ENCODE peak calls at places on chromosomes 13 and 19, in four cellular contexts. R is A549, D is GM12878, Q is K562. U is an unnamed sample.

GRCh38 chr19:13024126-13024957 is 29.1 kb downstream of the NFIX start:
- DNase-seq in R (no peak), D (no peak), Q (no peak), U (peak; percentile 45)

GRCh38 chr13:21399741-21400140 is 59.4 kb downstream of the ZDHHC20 start:
- DNase-seq in R (no peak), D (no peak), Q (no peak), U (peak; percentile 18)

GRCh38 chr19:2202366-2202765 is 33.8 kb downstream of the PLEKHJ1 start:
- DNase-seq in R (no peak), D (no peak), Q (no peak), U (no peak)

GRCh38 chr19:7871280-7871529 is 3.0 kb downstream of the PRR36 start:
- DNase-seq in R (peak; percentile 58), D (no peak), Q (no peak), U (no peak)

GRCh38 chr19:48290341-48290922 is 20.6 kb downstream of the ZNF114 start:
- DNase-seq in R (peak; percentile 70), D (no peak), Q (peak; percentile 57), U (peak; percentile 57)

GRCh38 chr19:18794692-18795091 is 3.6 kb upstream of the COMP start:
- DNase-seq in R (no peak), D (no peak), Q (no peak), U (no peak)

GRCh38 chr19:398719-399118 is 10.2 kb downstream of the C2CD4C start:
- DNase-seq in R (no peak), D (no peak), Q (no peak), U (no peak)

GRCh38 chr19:50793558-50794065 is 3.4 kb downstream of the ACP4 start:
- DNase-seq in R (no peak), D (no peak), Q (peak; percentile 28), U (no peak)

GRCh38 chr13:108961542-108962125 is 332.2 kb downstream of the MYO16 start:
- DNase-seq in R (peak; percentile 4), D (peak; percentile 24), Q (peak; percentile 42), U (peak; percentile 62)

GRCh38 chr13:36193151-36193855 is 21.1 kb downstream of the SOHLH2 start:
- DNase-seq in R (no peak), D (no peak), Q (no peak), U (no peak)

GRCh38 chr19:32708457-32708856 is 11.1 kb upstream of the TDRD12 start:
- DNase-seq in R (no peak), D (no peak), Q (no peak), U (no peak)

GRCh38 chr19:1566392-1567115 is 1.6 kb downstream of the MEX3D start:
- DNase-seq in R (peak; percentile 50), D (no peak), Q (peak; percentile 57), U (peak; percentile 77)

GRCh38 chr13:52830946-52831345 is 17.5 kb downstream of the PCDH8 start:
- DNase-seq in R (no peak), D (no peak), Q (no peak), U (peak; percentile 34)

GRCh38 chr13:102323505-102323904 is 78.3 kb downstream of the FGF14 start:
- DNase-seq in R (no peak), D (no peak), Q (no peak), U (no peak)

GRCh38 chr13:105537113-105537512 is 998.3 kb downstream of the EFNB2 start:
- DNase-seq in R (no peak), D (no peak), Q (no peak), U (no peak)

GRCh38 chr13:26707122-26708006 is 53.2 kb downstream of the GPR12 start:
- DNase-seq in R (peak; percentile 14), D (no peak), Q (peak; percentile 6), U (peak; percentile 58)

GRCh38 chr13:95315752-95316151 is 14.5 kb upstream of the ABCC4 start:
- DNase-seq in R (no peak), D (no peak), Q (no peak), U (no peak)

GRCh38 chr13:98998831-98999634 is 21.2 kb upstream of the DOCK9 start:
- DNase-seq in R (no peak), D (peak; percentile 41), Q (no peak), U (no peak)

GRCh38 chr13:34258646-34259386 is 440.9 kb downstream of the RFC3 start:
- DNase-seq in R (no peak), D (no peak), Q (no peak), U (no peak)

DNA sequence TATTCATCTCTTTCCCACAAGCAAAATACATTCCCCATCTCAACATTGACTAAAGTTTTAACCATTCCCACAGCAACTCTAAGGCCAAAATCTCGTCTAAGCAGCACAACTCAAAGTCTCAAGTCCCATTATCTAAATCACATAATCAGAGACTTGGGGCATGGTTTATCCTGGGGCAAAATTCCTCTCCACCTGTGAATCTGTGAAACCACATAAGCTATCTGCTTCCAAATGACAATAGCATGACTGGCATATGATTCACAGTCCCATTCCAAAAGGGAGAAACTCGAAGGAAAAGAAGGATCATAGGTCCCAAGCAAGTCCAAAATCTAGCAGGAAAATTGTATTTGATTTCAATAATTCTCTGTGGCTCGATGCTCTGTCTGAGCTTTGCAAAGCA is 73.0 kb downstream of the ANKRD10 start:
- DNase-seq in R (no peak), D (no peak), Q (no peak), U (peak; percentile 8)
- TF ChIP-seq ELK1 in R (no peak), D (no peak), Q (no peak), U (no peak)

DNA sequence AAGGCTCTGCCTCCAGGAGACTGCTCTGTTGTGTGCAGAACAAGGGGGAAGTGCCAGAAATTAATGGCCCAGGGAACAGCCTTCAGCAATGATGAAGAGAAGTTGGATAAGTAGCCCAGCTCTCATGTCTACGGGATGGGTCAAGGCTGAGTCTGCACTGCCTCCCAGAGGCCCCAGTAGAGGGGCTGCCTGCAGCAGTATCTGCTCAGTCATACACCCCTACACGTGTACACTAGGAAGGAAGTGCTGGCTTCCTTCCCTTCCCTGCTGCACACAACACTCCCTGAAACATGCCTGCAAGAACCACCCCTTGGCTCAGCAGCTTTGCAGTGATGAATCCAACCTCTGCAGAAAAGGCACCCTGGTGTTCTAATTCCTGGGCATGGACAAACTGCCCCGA is 54.5 kb upstream of the URI1 start:
- DNase-seq in R (no peak), D (no peak), Q (no peak), U (peak; percentile 10)
- TF ChIP-seq ELK1 in R (no peak), D (no peak), Q (no peak), U (no peak)

GRCh38 chr19:53880716-53881481 is 1.1 kb upstream of the PRKCG start:
- DNase-seq in R (no peak), D (no peak), Q (no peak), U (no peak)
- TF ChIP-seq ELK1 in R (no peak), D (no peak), Q (no peak), U (no peak)

DNA sequence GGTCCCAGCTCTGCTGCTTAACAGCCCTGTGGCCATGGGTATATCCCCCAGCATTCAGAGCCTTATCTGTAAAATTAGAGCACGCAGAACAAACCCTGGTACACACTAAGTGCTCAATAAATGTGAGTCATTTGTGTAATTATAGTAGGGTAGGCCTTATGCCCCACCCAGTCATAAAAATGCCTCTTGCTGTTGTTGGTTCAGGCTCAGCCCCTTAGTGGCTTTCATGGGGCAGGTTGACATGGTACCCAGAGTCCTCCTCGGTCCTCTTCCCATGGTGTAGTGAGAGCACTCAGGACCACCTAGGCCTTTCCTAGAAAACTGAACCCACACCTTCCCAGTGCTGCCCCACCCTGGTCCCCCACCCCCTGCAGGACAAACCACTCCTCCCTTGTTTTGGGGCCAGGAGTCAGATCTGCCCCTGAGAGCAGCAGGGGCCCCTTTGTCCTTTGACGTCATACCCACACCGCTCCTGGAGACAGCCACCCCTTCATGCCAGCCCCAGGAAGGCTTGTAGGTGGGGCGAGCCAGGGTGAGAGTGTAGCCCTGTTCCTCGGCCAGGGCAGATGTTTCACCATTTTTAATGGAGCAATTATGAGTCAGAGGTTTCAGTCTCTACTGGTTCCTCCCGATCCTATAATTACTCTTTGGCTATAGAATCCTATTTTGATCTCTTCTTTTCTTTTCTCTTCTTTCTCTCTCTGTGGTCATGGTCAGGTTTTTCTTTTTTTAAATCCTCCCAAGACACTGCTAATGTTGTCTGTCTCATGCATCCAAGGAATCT is 36.8 kb downstream of the ACTN4 start:
- DNase-seq in R (peak; percentile 100), D (no peak), Q (peak; percentile 69), U (peak; percentile 91)
- TF ChIP-seq ELK1 in R (no peak), D (no peak), Q (no peak), U (no peak)

GRCh38 chr19:45882652-45883585 is 3.0 kb downstream of the IRF2BP1 start:
- DNase-seq in R (peak; percentile 95), D (peak; percentile 70), Q (peak; percentile 75), U (peak; percentile 82)
- TF ChIP-seq ELK1 in R (no peak), D (no peak), Q (no peak), U (no peak)

DNA sequence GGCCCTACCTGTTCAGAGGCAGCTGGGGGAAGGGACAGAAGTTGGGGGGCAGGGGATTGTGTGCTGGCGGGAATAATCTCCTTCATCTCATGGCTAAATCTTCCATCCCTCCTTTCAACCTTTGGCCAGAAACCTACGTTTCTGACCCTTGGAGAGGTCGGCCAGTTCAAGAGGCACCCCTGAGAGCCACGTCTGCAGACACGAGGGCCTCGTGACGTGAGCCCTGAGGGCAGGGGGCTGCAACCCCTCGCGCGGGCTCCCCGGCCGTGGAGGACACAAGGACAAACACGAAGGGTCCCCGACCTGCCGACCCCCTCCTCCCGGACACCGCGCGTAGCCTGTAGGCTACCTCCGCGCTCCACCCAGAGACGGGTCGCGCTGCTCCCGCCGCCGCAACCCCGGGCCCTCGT is 898 bp upstream of the RPS5 start:
- DNase-seq in R (no peak), D (no peak), Q (no peak), U (no peak)
- TF ChIP-seq ELK1 in R (no peak), D (no peak), Q (no peak), U (no peak)

GRCh38 chr13:72430923-72431322 is 296.5 kb downstream of the MZT1 start:
- DNase-seq in R (no peak), D (no peak), Q (no peak), U (no peak)
- TF ChIP-seq ELK1 in R (no peak), D (no peak), Q (no peak), U (no peak)

DNA sequence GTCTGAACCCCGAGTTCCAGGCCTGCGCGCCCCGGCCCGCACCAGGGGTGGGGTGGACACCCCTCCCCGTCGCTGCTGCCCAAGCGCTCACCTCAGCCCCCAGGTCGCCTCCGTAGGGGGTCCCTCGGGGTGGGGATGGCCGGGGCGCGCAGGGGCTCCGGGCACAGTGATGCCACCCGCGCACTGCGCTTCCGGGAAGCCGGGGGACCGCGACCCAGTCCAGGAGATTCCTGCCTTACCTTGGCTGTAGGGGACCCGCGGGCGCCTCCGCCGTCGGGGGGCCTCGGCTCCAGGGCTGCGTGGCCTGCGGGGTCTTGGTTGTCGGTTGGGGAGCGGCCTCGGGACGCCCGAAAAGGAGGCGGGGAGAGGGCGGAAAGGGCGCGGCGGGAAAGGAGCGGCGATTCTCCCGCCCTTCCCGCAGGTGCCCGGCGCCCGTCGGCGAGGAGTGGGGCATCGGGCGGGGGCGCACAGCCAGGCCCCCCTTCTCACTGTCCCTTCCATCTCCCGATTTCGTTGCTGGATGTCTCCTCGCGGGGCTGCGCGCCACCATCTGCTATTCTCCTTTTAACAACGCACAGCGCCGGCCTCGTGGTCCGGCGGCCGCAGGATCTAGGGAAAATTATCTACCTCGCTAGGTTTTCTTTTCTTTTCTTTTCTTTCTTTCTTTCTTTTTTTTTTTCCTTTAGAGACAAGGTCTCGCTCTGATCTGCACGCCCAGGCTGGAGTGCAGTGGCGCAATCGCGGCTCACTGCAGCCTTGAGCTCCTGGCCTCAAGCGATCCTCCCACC is at the start of gene KEAP1:
- DNase-seq in R (peak; percentile 29), D (no peak), Q (peak; percentile 85), U (no peak)
- TF ChIP-seq ELK1 in R (no peak), D (no peak), Q (no peak), U (no peak)

DNA sequence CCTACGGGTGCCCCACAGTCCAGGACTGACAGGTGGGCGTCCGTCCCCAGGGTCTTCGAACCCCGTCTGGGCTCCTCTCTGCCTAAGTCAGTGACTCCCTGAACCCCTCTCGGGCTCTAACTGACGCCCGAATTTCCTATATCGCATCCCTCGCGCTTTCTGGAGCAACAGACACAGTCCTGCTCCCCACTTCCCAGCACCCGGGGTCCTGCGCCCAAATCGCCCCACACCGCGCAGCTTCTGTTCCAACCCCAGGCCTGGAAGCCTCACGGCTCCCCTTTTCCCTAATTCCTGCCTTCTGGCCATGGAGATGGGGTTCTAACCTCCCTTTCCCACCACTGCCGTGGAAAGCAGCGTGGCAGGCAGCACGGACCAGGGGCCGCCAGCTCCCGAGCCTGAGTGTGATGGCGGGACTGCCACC is 1.6 kb upstream of the GRTP1 start:
- DNase-seq in R (no peak), D (no peak), Q (no peak), U (no peak)
- TF ChIP-seq ELK1 in R (no peak), D (no peak), Q (no peak), U (no peak)